ENCODE peak calls at places on chromosomes 6 and 20, in six cellular contexts. One of them, this sample, is unnamed. For H3K27me3, the result is how much of the 10 kb centered on the place peaks cover.

GRCh38 chr6:165008971-165009370 is 300.4 kb downstream of the C6orf118 start:
- DNase-seq in CD8-positive, alpha-beta T cell: no peak
- DNase-seq in PC-9: no peak
- DNase-seq in CD8-positive, alpha-beta memory T cell: no peak
- DNase-seq in Peyer's patch: no peak
- DNase-seq in adrenal gland: no peak
- DNase-seq in this sample: no peak

GRCh38 chr6:150666071-150666470 is 66.4 kb downstream of the PLEKHG1 start:
- DNase-seq in CD8-positive, alpha-beta T cell: no peak
- DNase-seq in PC-9: no peak
- DNase-seq in CD8-positive, alpha-beta memory T cell: no peak
- DNase-seq in Peyer's patch: no peak
- DNase-seq in adrenal gland: peak
- DNase-seq in this sample: no peak

GRCh38 chr6:111410371-111410770 is 72.6 kb downstream of the REV3L start:
- DNase-seq in CD8-positive, alpha-beta T cell: no peak
- DNase-seq in PC-9: no peak
- DNase-seq in CD8-positive, alpha-beta memory T cell: no peak
- DNase-seq in Peyer's patch: no peak
- DNase-seq in adrenal gland: no peak
- DNase-seq in this sample: no peak

GRCh38 chr6:109183109-109183508 is 87.8 kb downstream of the CEP57L1 start:
- DNase-seq in CD8-positive, alpha-beta T cell: no peak
- DNase-seq in PC-9: no peak
- DNase-seq in CD8-positive, alpha-beta memory T cell: no peak
- DNase-seq in Peyer's patch: no peak
- DNase-seq in adrenal gland: no peak
- DNase-seq in this sample: no peak

GRCh38 chr6:131736010-131736409 is 25.2 kb upstream of the CTAGE9 start:
- DNase-seq in CD8-positive, alpha-beta T cell: no peak
- DNase-seq in PC-9: no peak
- DNase-seq in CD8-positive, alpha-beta memory T cell: no peak
- DNase-seq in Peyer's patch: no peak
- DNase-seq in adrenal gland: no peak
- DNase-seq in this sample: no peak

GRCh38 chr6:33192671-33193602 is 670 bp upstream of the COL11A2 start:
- DNase-seq in CD8-positive, alpha-beta T cell: peak
- DNase-seq in PC-9: no peak
- DNase-seq in CD8-positive, alpha-beta memory T cell: no peak
- DNase-seq in Peyer's patch: no peak
- DNase-seq in adrenal gland: no peak
- DNase-seq in this sample: no peak

GRCh38 chr20:62928246-62928939 is 2.1 kb upstream of the DIDO1 start:
- DNase-seq in CD8-positive, alpha-beta T cell: no peak
- DNase-seq in PC-9: no peak
- DNase-seq in CD8-positive, alpha-beta memory T cell: no peak
- DNase-seq in Peyer's patch: peak
- DNase-seq in adrenal gland: no peak
- DNase-seq in this sample: no peak

GRCh38 chr6:157396026-157396425 is 15.0 kb downstream of the ZDHHC14 start:
- DNase-seq in CD8-positive, alpha-beta T cell: no peak
- DNase-seq in PC-9: no peak
- DNase-seq in CD8-positive, alpha-beta memory T cell: no peak
- DNase-seq in Peyer's patch: no peak
- DNase-seq in adrenal gland: no peak
- DNase-seq in this sample: no peak

GRCh38 chr6:20688710-20689500 is 154.6 kb downstream of the CDKAL1 start:
- DNase-seq in CD8-positive, alpha-beta T cell: no peak
- DNase-seq in PC-9: no peak
- DNase-seq in CD8-positive, alpha-beta memory T cell: no peak
- DNase-seq in Peyer's patch: no peak
- DNase-seq in adrenal gland: no peak
- DNase-seq in this sample: no peak

GRCh38 chr20:32052090-32052791 is at the start of gene HCK:
- DNase-seq in CD8-positive, alpha-beta T cell: no peak
- DNase-seq in PC-9: no peak
- DNase-seq in CD8-positive, alpha-beta memory T cell: no peak
- DNase-seq in Peyer's patch: no peak
- DNase-seq in adrenal gland: no peak
- DNase-seq in this sample: no peak

GRCh38 chr6:109221543-109222195 is 126.4 kb downstream of the CEP57L1 start:
- DNase-seq in CD8-positive, alpha-beta T cell: no peak
- DNase-seq in PC-9: no peak
- DNase-seq in CD8-positive, alpha-beta memory T cell: no peak
- DNase-seq in Peyer's patch: no peak
- DNase-seq in adrenal gland: no peak
- DNase-seq in this sample: no peak

GRCh38 chr20:36238760-36239159 is 2.5 kb downstream of the AAR2 start:
- DNase-seq in CD8-positive, alpha-beta T cell: no peak
- DNase-seq in PC-9: no peak
- DNase-seq in CD8-positive, alpha-beta memory T cell: no peak
- DNase-seq in Peyer's patch: no peak
- DNase-seq in adrenal gland: no peak
- DNase-seq in this sample: no peak

GRCh38 chr6:69622230-69622629 is 174.6 kb downstream of the LMBRD1 start:
- DNase-seq in CD8-positive, alpha-beta T cell: no peak
- DNase-seq in PC-9: no peak
- DNase-seq in CD8-positive, alpha-beta memory T cell: no peak
- DNase-seq in Peyer's patch: no peak
- DNase-seq in adrenal gland: no peak
- DNase-seq in this sample: no peak

GRCh38 chr6:105952762-105953700 is 133.1 kb upstream of the PRDM1 start:
- DNase-seq in CD8-positive, alpha-beta T cell: no peak
- DNase-seq in PC-9: no peak
- DNase-seq in CD8-positive, alpha-beta memory T cell: no peak
- DNase-seq in Peyer's patch: no peak
- DNase-seq in adrenal gland: no peak
- DNase-seq in this sample: no peak

GRCh38 chr6:21958428-21958827 is 338.4 kb downstream of the PRL start:
- DNase-seq in CD8-positive, alpha-beta T cell: no peak
- DNase-seq in PC-9: no peak
- DNase-seq in CD8-positive, alpha-beta memory T cell: no peak
- DNase-seq in Peyer's patch: no peak
- DNase-seq in adrenal gland: no peak
- DNase-seq in this sample: no peak

GRCh38 chr6:39865011-39865888 is 69.0 kb downstream of the MOCS1 start:
- DNase-seq in CD8-positive, alpha-beta T cell: peak
- DNase-seq in PC-9: peak
- DNase-seq in CD8-positive, alpha-beta memory T cell: peak
- DNase-seq in Peyer's patch: peak
- DNase-seq in adrenal gland: peak
- DNase-seq in this sample: no peak

GRCh38 chr6:143984670-143985069 is 23.4 kb downstream of the PLAGL1 start:
- DNase-seq in CD8-positive, alpha-beta T cell: no peak
- DNase-seq in PC-9: no peak
- DNase-seq in CD8-positive, alpha-beta memory T cell: no peak
- DNase-seq in Peyer's patch: no peak
- DNase-seq in adrenal gland: no peak
- DNase-seq in this sample: no peak
- H3K27me3 ChIP-seq in CD8-positive, alpha-beta T cell: under half
- H3K27me3 ChIP-seq in PC-9: under half
- H3K27me3 ChIP-seq in CD8-positive, alpha-beta memory T cell: under half
- H3K27me3 ChIP-seq in Peyer's patch: under half
- H3K27me3 ChIP-seq in adrenal gland: under half
- H3K27me3 ChIP-seq in this sample: under half

GRCh38 chr20:45101333-45101850 is 465 bp upstream of the KCNS1 start:
- DNase-seq in CD8-positive, alpha-beta T cell: no peak
- DNase-seq in PC-9: no peak
- DNase-seq in CD8-positive, alpha-beta memory T cell: no peak
- DNase-seq in Peyer's patch: no peak
- DNase-seq in adrenal gland: no peak
- DNase-seq in this sample: no peak
- H3K27me3 ChIP-seq in CD8-positive, alpha-beta T cell: under half
- H3K27me3 ChIP-seq in PC-9: under half
- H3K27me3 ChIP-seq in CD8-positive, alpha-beta memory T cell: under half
- H3K27me3 ChIP-seq in Peyer's patch: under half
- H3K27me3 ChIP-seq in adrenal gland: under half
- H3K27me3 ChIP-seq in this sample: under half

GRCh38 chr20:13220857-13221297 is at the start of gene ISM1:
- DNase-seq in CD8-positive, alpha-beta T cell: peak
- DNase-seq in PC-9: peak
- DNase-seq in CD8-positive, alpha-beta memory T cell: no peak
- DNase-seq in Peyer's patch: no peak
- DNase-seq in adrenal gland: peak
- DNase-seq in this sample: no peak

GRCh38 chr20:13221673-13222318 is 722 bp downstream of the ISM1 start:
- DNase-seq in CD8-positive, alpha-beta T cell: peak
- DNase-seq in PC-9: peak
- DNase-seq in CD8-positive, alpha-beta memory T cell: no peak
- DNase-seq in Peyer's patch: no peak
- DNase-seq in adrenal gland: peak
- DNase-seq in this sample: peak

GRCh38 chr20:13221313-13221672 is 219 bp downstream of the ISM1 start:
- DNase-seq in CD8-positive, alpha-beta T cell: no peak
- DNase-seq in PC-9: no peak
- DNase-seq in CD8-positive, alpha-beta memory T cell: no peak
- DNase-seq in Peyer's patch: no peak
- DNase-seq in adrenal gland: no peak
- DNase-seq in this sample: no peak

GRCh38 chr20:13219327-13220193 is 1.5 kb upstream of the ISM1 start:
- DNase-seq in CD8-positive, alpha-beta T cell: no peak
- DNase-seq in PC-9: no peak
- DNase-seq in CD8-positive, alpha-beta memory T cell: no peak
- DNase-seq in Peyer's patch: no peak
- DNase-seq in adrenal gland: no peak
- DNase-seq in this sample: no peak

DNA sequence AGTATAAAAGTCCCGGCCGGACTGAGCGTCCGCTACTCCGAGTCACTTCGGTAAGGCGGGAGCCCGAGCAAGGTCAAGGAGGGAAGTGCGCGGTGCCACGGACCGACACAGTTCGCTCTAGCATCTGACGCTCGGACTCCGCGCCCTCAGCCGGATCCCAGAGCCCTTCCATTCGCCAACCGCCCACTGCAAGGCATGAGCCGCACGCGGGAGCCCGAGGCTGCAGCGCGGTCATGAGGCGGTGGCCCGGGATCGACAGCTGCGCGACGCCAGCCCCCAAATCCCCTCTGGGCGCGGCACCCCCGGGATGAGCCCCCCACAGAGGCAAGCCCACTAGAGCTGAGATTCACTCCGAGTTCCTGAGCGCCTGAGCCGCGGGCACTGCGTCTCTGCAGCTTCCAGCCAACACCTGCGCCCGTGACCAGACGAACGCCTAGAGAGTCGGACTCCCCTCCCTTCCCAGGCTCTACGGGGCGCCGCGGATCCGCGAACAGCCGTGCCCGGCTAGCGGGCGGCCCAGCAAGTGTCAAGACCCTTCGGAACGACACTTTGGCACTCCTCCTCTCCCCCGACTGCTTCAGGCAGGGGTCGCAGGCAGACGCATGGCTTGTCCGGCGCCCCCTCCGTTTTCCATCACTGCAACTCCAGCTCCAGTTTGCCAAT is 749 bp upstream of the ISM1 start:
- DNase-seq in CD8-positive, alpha-beta T cell: peak
- DNase-seq in PC-9: peak
- DNase-seq in CD8-positive, alpha-beta memory T cell: no peak
- DNase-seq in Peyer's patch: peak
- DNase-seq in adrenal gland: peak
- DNase-seq in this sample: no peak
- H3K27me3 ChIP-seq in CD8-positive, alpha-beta T cell: under half
- H3K27me3 ChIP-seq in PC-9: under half
- H3K27me3 ChIP-seq in CD8-positive, alpha-beta memory T cell: under half
- H3K27me3 ChIP-seq in Peyer's patch: under half
- H3K27me3 ChIP-seq in adrenal gland: under half
- H3K27me3 ChIP-seq in this sample: under half

GRCh38 chr6:3222506-3223038 is 4.9 kb downstream of the TUBB2B start:
- DNase-seq in CD8-positive, alpha-beta T cell: no peak
- DNase-seq in PC-9: no peak
- DNase-seq in CD8-positive, alpha-beta memory T cell: no peak
- DNase-seq in Peyer's patch: no peak
- DNase-seq in adrenal gland: no peak
- DNase-seq in this sample: no peak
- H3K27me3 ChIP-seq in CD8-positive, alpha-beta T cell: under half
- H3K27me3 ChIP-seq in PC-9: under half
- H3K27me3 ChIP-seq in CD8-positive, alpha-beta memory T cell: under half
- H3K27me3 ChIP-seq in Peyer's patch: under half
- H3K27me3 ChIP-seq in adrenal gland: under half
- H3K27me3 ChIP-seq in this sample: under half

This sample was measured in effector memory CD4-positive, alpha-beta T cell.